ENCODE peak calls at places on chromosomes 16 and 17, in five cellular contexts. D is H1, H is GM12891, K is K562, U is HepG2. Y is an unnamed sample.
A peak's percentile ranks its signal among the peaks of the same experiment; 100 is the strongest.

GRCh38 chr16:89105599-89106151 is 12.0 kb downstream of the ACSF3 start:
- DNase-seq in D (no peak), H (no peak), K (no peak), U (no peak), Y (no peak)

GRCh38 chr17:185445-186138 is 4.1 kb upstream of the DOC2B start:
- DNase-seq in D (no peak), H (no peak), K (no peak), U (no peak), Y (no peak)

GRCh38 chr16:68658258-68658973 is 13.3 kb downstream of the CDH3 start:
- DNase-seq in D (no peak), H (no peak), K (no peak), U (no peak), Y (no peak)

GRCh38 chr16:67445913-67446907 is 15.3 kb downstream of the HSD11B2 start:
- DNase-seq in D (no peak), H (no peak), K (no peak), U (peak; percentile 95), Y (no peak)

GRCh38 chr17:37826497-37827115 is 81.7 kb upstream of the HNF1B start:
- DNase-seq in D (no peak), H (no peak), K (no peak), U (no peak), Y (no peak)

GRCh38 chr16:84751947-84752346 is 52.1 kb downstream of the USP10 start:
- DNase-seq in D (no peak), H (no peak), K (no peak), U (no peak), Y (peak; percentile 29)

GRCh38 chr16:22240023-22240697 is 34.1 kb downstream of the EEF2K start:
- DNase-seq in D (no peak), H (no peak), K (no peak), U (no peak), Y (no peak)

GRCh38 chr16:2005646-2006045 is 4.0 kb downstream of the ZNF598 start:
- DNase-seq in D (no peak), H (no peak), K (no peak), U (no peak), Y (no peak)

GRCh38 chr17:146546-146945 is 9.2 kb downstream of the SCGB1C2 start:
- DNase-seq in D (no peak), H (no peak), K (no peak), U (no peak), Y (no peak)

GRCh38 chr17:19000531-19001011 is 4.0 kb downstream of the FAM83G start:
- DNase-seq in D (no peak), H (no peak), K (peak; percentile 22), U (no peak), Y (no peak)

GRCh38 chr17:7745748-7746470 is 28.4 kb downstream of the DNAH2 start:
- DNase-seq in D (no peak), H (no peak), K (peak; percentile 33), U (peak; percentile 61), Y (no peak)

GRCh38 chr16:50036426-50036825 is 11.4 kb downstream of the CNEP1R1 start:
- DNase-seq in D (no peak), H (no peak), K (no peak), U (no peak), Y (no peak)

GRCh38 chr17:38922538-38923291 is 2.7 kb upstream of the LASP1NB start:
- DNase-seq in D (no peak), H (no peak), K (peak; percentile 36), U (no peak), Y (no peak)

GRCh38 chr16:1651509-1652342 is 26.4 kb upstream of the JPT2 start:
- DNase-seq in D (no peak), H (no peak), K (no peak), U (no peak), Y (no peak)

GRCh38 chr17:30426292-30426691 is 47.6 kb downstream of the CPD start:
- DNase-seq in D (no peak), H (no peak), K (no peak), U (no peak), Y (no peak)

GRCh38 chr16:48535831-48536599 is 74.0 kb downstream of the N4BP1 start:
- DNase-seq in D (no peak), H (peak; percentile 68), K (no peak), U (peak; percentile 21), Y (peak; percentile 51)

GRCh38 chr17:50689956-50690886 is 17.5 kb downstream of the ANKRD40 start:
- DNase-seq in D (no peak), H (no peak), K (no peak), U (no peak), Y (no peak)

GRCh38 chr17:47813512-47814031 is 8.0 kb downstream of the OSBPL7 start:
- DNase-seq in D (no peak), H (no peak), K (no peak), U (no peak), Y (no peak)

GRCh38 chr17:43406676-43407645 is 8.2 kb downstream of the ARL4D start:
- DNase-seq in D (no peak), H (no peak), K (no peak), U (no peak), Y (no peak)

GRCh38 chr17:13759936-13760335 is 158.2 kb upstream of the HS3ST3A1 start:
- DNase-seq in D (no peak), H (no peak), K (no peak), U (no peak), Y (no peak)

GRCh38 chr16:73213761-73214480 is 166.0 kb upstream of the ZFHX3 start:
- DNase-seq in D (no peak), H (no peak), K (no peak), U (no peak), Y (no peak)

GRCh38 chr17:35709874-35710273 is 21.6 kb upstream of the RASL10B start:
- DNase-seq in D (no peak), H (no peak), K (no peak), U (no peak), Y (no peak)

GRCh38 chr17:50926523-50926922 is 60.4 kb upstream of the TOB1 start:
- DNase-seq in D (no peak), H (no peak), K (no peak), U (no peak), Y (no peak)

GRCh38 chr16:8850279-8850885 is 18.4 kb downstream of the CARHSP1 start:
- DNase-seq in D (no peak), H (peak; percentile 19), K (no peak), U (peak; percentile 91), Y (no peak)

GRCh38 chr17:74736423-74737298 is at the start of gene RAB37:
- DNase-seq in D (no peak), H (no peak), K (no peak), U (peak; percentile 99), Y (peak; percentile 53)

DNA sequence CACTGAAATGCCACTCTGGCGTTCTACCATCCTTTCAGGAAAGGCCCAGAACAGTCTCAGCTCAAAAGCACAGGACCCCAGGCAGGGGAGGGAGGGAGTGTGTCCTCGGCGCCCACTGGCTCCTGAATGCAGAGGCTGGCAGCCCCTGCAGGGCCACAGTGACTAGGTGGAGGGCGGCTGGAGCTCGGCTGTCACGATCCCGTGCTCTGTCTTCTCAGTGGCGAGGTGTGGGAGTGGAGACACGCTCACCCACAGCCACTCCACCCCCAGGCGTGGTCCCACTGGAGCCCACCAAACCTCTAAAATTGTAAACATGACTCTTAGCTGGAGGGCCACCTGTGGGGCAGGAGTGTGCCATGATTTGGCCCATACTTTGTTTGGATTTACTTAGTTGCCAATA is 16.4 kb upstream of the FASN start:
- DNase-seq in D (no peak), H (no peak), K (no peak), U (no peak), Y (no peak)
- TF ChIP-seq TAF1 in D (no peak), H (no peak), K (no peak), U (no peak), Y (no peak)

DNA sequence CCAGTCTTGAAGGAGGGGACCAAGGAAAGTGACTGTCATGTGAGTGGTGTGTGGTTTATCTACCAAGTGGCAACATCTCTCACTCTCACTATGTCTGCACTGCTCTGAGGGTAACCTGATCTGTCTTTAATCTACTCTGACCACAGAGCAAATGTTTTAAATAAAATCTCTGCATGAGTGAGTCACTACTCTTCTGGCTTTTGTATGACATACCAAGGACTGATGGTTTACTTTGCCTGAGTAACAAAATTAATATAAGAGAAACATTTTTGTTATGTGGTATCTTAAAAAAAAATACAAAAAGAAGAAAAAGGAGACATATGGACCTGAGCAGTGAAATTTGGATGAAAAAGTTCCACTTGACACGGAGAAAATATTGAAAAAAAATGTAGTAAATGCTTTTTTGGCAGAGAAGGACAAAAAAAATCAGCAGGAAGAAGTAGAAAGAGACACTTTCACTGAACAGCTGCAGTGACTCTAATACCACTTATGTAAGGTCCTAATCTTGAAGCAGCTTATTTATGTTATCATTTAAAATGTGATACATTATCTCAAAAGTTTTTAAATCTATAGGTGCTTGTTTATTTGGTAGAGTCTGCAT is 240.6 kb downstream of the MAP2K6 start:
- DNase-seq in D (no peak), H (no peak), K (no peak), U (no peak), Y (no peak)
- TF ChIP-seq POLR2A in D (no peak), H (no peak), K (no peak), U (no peak), Y (no peak)

DNA sequence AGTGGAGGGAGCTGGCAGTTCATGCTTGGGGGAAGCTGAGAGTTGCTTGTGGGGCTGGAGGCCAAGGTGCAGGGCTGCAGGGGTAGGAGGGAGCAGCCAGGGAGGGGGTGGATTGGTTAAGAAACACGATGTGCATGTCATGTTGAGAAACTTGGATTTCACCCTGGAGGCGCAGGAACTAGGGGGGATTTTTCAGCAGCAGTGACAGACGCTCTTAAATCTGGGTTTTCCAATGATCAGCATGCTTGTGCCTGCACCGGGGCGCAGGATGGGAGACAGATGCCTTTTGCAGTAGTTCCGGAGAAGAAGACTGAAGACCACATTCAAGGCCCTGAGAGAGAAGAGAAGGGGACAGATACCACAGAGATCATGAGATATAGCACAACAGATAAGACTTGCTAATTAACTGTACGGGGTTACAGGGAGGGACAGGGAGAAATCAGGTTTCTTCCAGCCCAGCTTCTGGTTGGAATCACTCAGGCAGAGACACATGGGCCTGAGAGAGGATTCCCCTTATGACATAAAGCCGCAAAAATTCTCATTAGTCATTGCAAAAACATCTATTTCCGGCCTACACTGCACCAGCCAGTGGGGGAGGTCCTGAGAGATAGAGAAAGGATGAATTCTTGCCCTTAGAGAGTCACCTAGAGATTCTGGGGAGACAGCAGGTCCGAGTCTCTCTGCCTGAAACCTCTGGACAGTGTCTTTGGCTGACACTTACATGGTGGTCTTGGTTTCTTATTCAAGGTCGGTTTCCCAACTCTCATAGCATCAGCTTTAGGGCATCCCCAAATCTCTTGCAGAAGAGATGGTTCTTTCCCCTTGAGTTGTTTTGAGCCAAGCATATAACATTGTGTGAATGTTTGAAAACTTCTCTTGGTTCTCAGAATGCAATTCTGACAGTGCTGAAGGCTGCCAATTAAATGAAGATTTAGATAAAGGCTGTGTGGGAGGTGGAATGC is 27.1 kb downstream of the CDH13 start:
- DNase-seq in D (no peak), H (no peak), K (peak; percentile 5), U (peak; percentile 19), Y (peak; percentile 23)
- TF ChIP-seq TAF1 in D (no peak), H (peak; percentile 47), K (no peak), U (no peak), Y (peak; percentile 51)

GRCh38 chr16:10385725-10386516 is at the start of gene ATF7IP2:
- DNase-seq in D (peak; percentile 89), H (peak; percentile 84), K (peak; percentile 97), U (peak; percentile 98), Y (peak; percentile 87)
- TF ChIP-seq POLR2A in D (peak; percentile 93), H (peak; percentile 96), K (peak; percentile 99), U (peak; percentile 100), Y (peak; percentile 97)

GRCh38 chr17:16934836-16935235 is 37.1 kb downstream of the TNFRSF13B start:
- DNase-seq in D (no peak), H (no peak), K (no peak), U (no peak), Y (no peak)
- TF ChIP-seq TAF1 in D (no peak), H (no peak), K (no peak), U (no peak), Y (no peak)

GRCh38 chr17:78986048-78986648 is 6.4 kb upstream of the LGALS3BP start:
- DNase-seq in D (no peak), H (no peak), K (peak; percentile 82), U (peak; percentile 43), Y (no peak)
- TF ChIP-seq POLR2A in D (no peak), H (no peak), K (no peak), U (no peak), Y (no peak)

Y was measured in GM12892.